ENCODE peak calls at places on chromosome 1, in six cellular contexts. R is GM23248, M is A172, J is GM19239, V is type B pancreatic cell, G is lower lobe of right lung. N is an unnamed sample.

GRCh38 chr1:910311-910880 is 13.3 kb upstream of the SAMD11 start:
- DNase-seq in G (peak), J (no peak), V (no peak), M (no peak), R (peak), N (peak)

GRCh38 chr1:1973716-1974642 is 29.6 kb downstream of the CFAP74 start:
- DNase-seq in G (no peak), M (no peak), R (no peak), V (no peak), J (no peak), N (no peak)

GRCh38 chr1:215156232-215156631 is 73.7 kb downstream of the KCNK2 start:
- DNase-seq in G (no peak), V (no peak), J (no peak), M (no peak), R (peak), N (no peak)

GRCh38 chr1:240965581-240966091 is 353.7 kb upstream of the GREM2 start:
- DNase-seq in G (no peak), M (peak), R (no peak), J (no peak), V (no peak), N (no peak)

GRCh38 chr1:89454845-89455521 is 69.6 kb upstream of the LRRC8B start:
- DNase-seq in J (no peak), V (no peak), R (peak), M (peak), G (no peak), N (no peak)

GRCh38 chr1:203278087-203278884 is 27.0 kb upstream of the BTG2 start:
- DNase-seq in J (no peak), V (peak), M (no peak), G (peak), R (peak), N (no peak)

GRCh38 chr1:18632711-18633427 is 2.2 kb downstream of the PAX7 start:
- DNase-seq in J (no peak), M (no peak), V (no peak), R (no peak), G (peak), N (no peak)

GRCh38 chr1:177798614-177799013 is 171.2 kb downstream of the SEC16B start:
- DNase-seq in R (no peak), V (no peak), J (no peak), G (no peak), M (no peak), N (no peak)

GRCh38 chr1:227901906-227902640 is 45.7 kb downstream of the WNT9A start:
- DNase-seq in V (no peak), G (peak), M (peak), R (peak), J (no peak), N (peak)

GRCh38 chr1:229102741-229103480 is 168.0 kb upstream of the RAB4A start:
- DNase-seq in R (peak), M (no peak), V (peak), G (no peak), J (no peak), N (no peak)

GRCh38 chr1:169321539-169321938 is 46.1 kb downstream of the NME7 start:
- DNase-seq in M (no peak), V (no peak), R (peak), G (no peak), J (no peak), N (no peak)

GRCh38 chr1:203673550-203674411 is 47.1 kb downstream of the ATP2B4 start:
- DNase-seq in R (peak), J (peak), G (no peak), V (no peak), M (peak), N (no peak)

GRCh38 chr1:178093958-178094751 is at the start of gene RASAL2:
- DNase-seq in V (peak), J (peak), M (peak), G (peak), R (peak), N (peak)

GRCh38 chr1:232886304-232886703 is 64.1 kb upstream of the NTPCR start:
- DNase-seq in R (no peak), M (no peak), G (no peak), V (no peak), J (no peak), N (no peak)

GRCh38 chr1:41013812-41014211 is 7.7 kb downstream of the SLFNL1 start:
- DNase-seq in M (no peak), J (no peak), G (no peak), R (no peak), V (no peak), N (no peak)

GRCh38 chr1:168966217-168966616 is 140.3 kb upstream of the ATP1B1 start:
- DNase-seq in M (no peak), J (no peak), V (no peak), G (no peak), R (no peak), N (no peak)

GRCh38 chr1:176206006-176206960 is 803 bp downstream of the COP1 start:
- DNase-seq in V (peak), G (peak), R (peak), M (peak), J (no peak), N (peak)

GRCh38 chr1:161810780-161811179 is 44.7 kb downstream of the ATF6 start:
- DNase-seq in J (no peak), G (no peak), V (no peak), R (no peak), M (no peak), N (no peak)

GRCh38 chr1:202237052-202237451 is 43.5 kb downstream of the LGR6 start:
- DNase-seq in V (no peak), J (peak), G (no peak), R (peak), M (peak), N (no peak)

N was measured in chondrocyte.